ENCODE peak calls at places on chromosomes 6 and 20, in four cellular contexts. A is stomach, X is kidney, U is cardiac muscle cell. I is an unnamed sample. For H3K4me1, the result is how much of the 10 kb centered on the place peaks cover.

GRCh38 chr6:13761361-13762036 is 49.9 kb upstream of the RANBP9 start:
- DNase-seq in X (no peak), U (peak), A (no peak), I (no peak)

GRCh38 chr6:140623498-140623897 is 1249.0 kb upstream of the CITED2 start:
- DNase-seq in X (no peak), A (no peak), U (peak), I (no peak)

GRCh38 chr6:37514377-37514776 is 14.7 kb upstream of the CCDC167 start:
- DNase-seq in U (no peak), A (no peak), X (no peak), I (no peak)

GRCh38 chr6:34235605-34236422 is 859 bp upstream of the HMGA1 start:
- DNase-seq in X (peak), U (peak), A (peak), I (peak)

GRCh38 chr6:170074907-170075306 is 216.0 kb downstream of the DLL1 start:
- DNase-seq in A (peak), U (no peak), X (peak), I (no peak)

GRCh38 chr6:32947552-32948465 is 5.1 kb downstream of the HLA-DMA start:
- DNase-seq in X (no peak), U (peak), A (no peak), I (peak)

GRCh38 chr6:15946701-15947390 is 182.0 kb upstream of the MYLIP start:
- DNase-seq in U (no peak), A (no peak), X (no peak), I (no peak)

GRCh38 chr6:131924881-131925474 is 26.2 kb downstream of the CCN2 start:
- DNase-seq in X (no peak), A (no peak), U (peak), I (peak)

GRCh38 chr20:44218441-44218840 is 7.9 kb upstream of the OSER1 start:
- DNase-seq in A (no peak), U (no peak), X (no peak), I (no peak)

GRCh38 chr20:62638055-62638570 is 4.2 kb upstream of the SLCO4A1 start:
- DNase-seq in A (no peak), U (no peak), X (no peak), I (no peak)

GRCh38 chr20:40563296-40563950 is 125.6 kb downstream of the MAFB start:
- DNase-seq in U (peak), X (peak), A (peak), I (peak)

GRCh38 chr6:56595490-56596122 is 47.1 kb downstream of the DST start:
- DNase-seq in X (no peak), U (peak), A (peak), I (peak)

GRCh38 chr6:169807699-169808607 is 56.5 kb downstream of the ERMARD start:
- DNase-seq in X (no peak), U (no peak), A (no peak), I (no peak)

GRCh38 chr6:43738267-43738676 is 31.7 kb upstream of the VEGFA start:
- DNase-seq in U (no peak), A (no peak), X (no peak), I (no peak)

GRCh38 chr6:157054531-157054979 is 268.8 kb downstream of the TMEM242 start:
- DNase-seq in X (no peak), U (no peak), A (no peak), I (peak)

GRCh38 chr6:144149558-144149893 is 791 bp upstream of the STX11 start:
- DNase-seq in A (no peak), U (no peak), X (no peak), I (no peak)

GRCh38 chr6:1321715-1322114 is 9.8 kb downstream of the FOXQ1 start:
- DNase-seq in A (no peak), X (no peak), U (peak), I (no peak)

GRCh38 chr6:154261688-154262397 is 94.8 kb downstream of the IPCEF1 start:
- DNase-seq in A (no peak), U (no peak), X (no peak), I (no peak)

GRCh38 chr20:21518292-21518991 is 4.6 kb upstream of the NKX2-2 start:
- DNase-seq in X (no peak), A (no peak), U (no peak), I (no peak)

GRCh38 chr20:13396036-13396435 is 175.0 kb downstream of the ISM1 start:
- DNase-seq in A (no peak), U (no peak), X (no peak), I (no peak)

GRCh38 chr20:33731693-33732165 is at the start of gene ZNF341:
- DNase-seq in X (peak), U (peak), A (peak), I (no peak)

GRCh38 chr6:36028088-36028886 is 679 bp downstream of the MAPK14 start:
- DNase-seq in U (peak), A (peak), X (peak), I (peak)

GRCh38 chr6:79468116-79468515 is 69.1 kb downstream of the LCA5 start:
- DNase-seq in A (no peak), X (no peak), U (peak), I (no peak)

GRCh38 chr6:131199568-131200272 is 64.5 kb downstream of the AKAP7 start:
- DNase-seq in A (peak), X (no peak), U (peak), I (peak)

GRCh38 chr20:54295686-54296085 is 87.8 kb downstream of the PFDN4 start:
- DNase-seq in U (no peak), A (no peak), X (no peak), I (no peak)

GRCh38 chr6:26216886-26217713 is 129.9 kb downstream of the HFE start:
- DNase-seq in U (peak), X (peak), A (peak), I (peak)

GRCh38 chr6:73391735-73392134 is 2.9 kb upstream of the DDX43 start:
- DNase-seq in U (no peak), A (no peak), X (no peak), I (no peak)

GRCh38 chr6:7673063-7673536 is 52.8 kb upstream of the BMP6 start:
- DNase-seq in U (peak), A (peak), X (peak), I (peak)

GRCh38 chr6:56637640-56638039 is 5.0 kb downstream of the DST start:
- DNase-seq in X (no peak), U (peak), A (no peak), I (peak)

GRCh38 chr6:35085359-35086281 is 55.5 kb downstream of the TCP11 start:
- DNase-seq in X (no peak), A (no peak), U (no peak), I (no peak)

GRCh38 chr6:132399376-132400074 is 1.8 kb downstream of the MOXD1 start:
- DNase-seq in A (no peak), X (no peak), U (peak), I (no peak)

GRCh38 chr6:93418113-93418447 is 1.3 kb downstream of the EPHA7 start:
- DNase-seq in U (peak), X (no peak), A (no peak), I (no peak)

GRCh38 chr6:10382728-10383127 is 32.1 kb downstream of the TFAP2A start:
- DNase-seq in X (no peak), U (no peak), A (no peak), I (no peak)

GRCh38 chr6:148118303-148118702 is 224.3 kb upstream of the SASH1 start:
- DNase-seq in A (no peak), U (no peak), X (no peak), I (no peak)

GRCh38 chr20:35602851-35603495 is 12.7 kb upstream of the SPAG4 start:
- DNase-seq in X (no peak), A (no peak), U (no peak), I (no peak)

GRCh38 chr20:1327241-1327653 is 1.7 kb downstream of the SDCBP2 start:
- DNase-seq in X (no peak), U (peak), A (no peak), I (peak)

GRCh38 chr6:108667984-108668383 is 107.3 kb downstream of the FOXO3 start:
- DNase-seq in U (peak), X (no peak), A (no peak), I (no peak)

GRCh38 chr6:75935473-75935793 is 137.0 kb downstream of the IMPG1 start:
- DNase-seq in X (no peak), U (no peak), A (no peak), I (no peak)

DNA sequence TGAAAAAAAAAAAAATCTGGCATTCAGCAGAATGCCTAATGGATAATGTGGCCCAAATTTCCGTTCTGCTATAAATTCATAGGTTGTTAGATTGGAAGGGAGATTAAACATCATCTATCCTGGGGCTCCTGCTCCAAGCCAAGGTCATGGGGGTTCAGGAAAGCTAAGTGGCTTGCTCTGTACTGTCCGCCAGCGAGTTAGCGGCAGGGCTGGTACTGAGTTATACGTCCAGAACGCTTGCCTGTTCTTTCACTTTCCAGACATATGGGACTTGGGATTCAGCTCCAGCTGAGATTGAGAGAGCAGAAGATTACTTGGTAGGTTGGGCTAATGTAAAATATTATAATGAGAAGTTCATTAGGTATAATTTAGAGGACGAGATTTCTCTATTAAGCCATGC is 858 bp downstream of the RWDD1 start:
- DNase-seq in A (peak), X (no peak), U (peak), I (peak)
- H3K4me1 ChIP-seq in A (half or more), X (under half), U (under half), I (under half)

DNA sequence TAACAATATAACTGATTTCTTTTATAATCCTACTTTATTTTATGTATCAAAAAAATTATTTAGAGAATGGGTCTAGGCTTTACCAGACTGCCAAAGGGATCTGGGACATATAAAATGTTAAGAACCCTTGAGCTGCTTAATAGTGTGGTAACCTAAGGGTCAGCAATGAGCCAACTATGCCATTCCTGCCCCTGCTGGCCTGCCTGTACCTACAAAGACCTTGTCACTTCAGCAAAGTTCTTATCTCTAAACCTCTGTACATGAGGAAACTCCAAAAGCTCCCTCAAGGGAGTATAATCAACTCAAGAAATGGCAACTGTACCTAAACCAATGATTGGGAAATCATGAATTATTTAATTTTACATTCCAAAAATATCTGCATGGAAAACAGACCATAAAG is 266.9 kb downstream of the PKHD1 start:
- DNase-seq in X (no peak), U (no peak), A (no peak), I (no peak)
- H3K4me3 ChIP-seq in X (no peak), U (no peak), A (no peak), I (no peak)

DNA sequence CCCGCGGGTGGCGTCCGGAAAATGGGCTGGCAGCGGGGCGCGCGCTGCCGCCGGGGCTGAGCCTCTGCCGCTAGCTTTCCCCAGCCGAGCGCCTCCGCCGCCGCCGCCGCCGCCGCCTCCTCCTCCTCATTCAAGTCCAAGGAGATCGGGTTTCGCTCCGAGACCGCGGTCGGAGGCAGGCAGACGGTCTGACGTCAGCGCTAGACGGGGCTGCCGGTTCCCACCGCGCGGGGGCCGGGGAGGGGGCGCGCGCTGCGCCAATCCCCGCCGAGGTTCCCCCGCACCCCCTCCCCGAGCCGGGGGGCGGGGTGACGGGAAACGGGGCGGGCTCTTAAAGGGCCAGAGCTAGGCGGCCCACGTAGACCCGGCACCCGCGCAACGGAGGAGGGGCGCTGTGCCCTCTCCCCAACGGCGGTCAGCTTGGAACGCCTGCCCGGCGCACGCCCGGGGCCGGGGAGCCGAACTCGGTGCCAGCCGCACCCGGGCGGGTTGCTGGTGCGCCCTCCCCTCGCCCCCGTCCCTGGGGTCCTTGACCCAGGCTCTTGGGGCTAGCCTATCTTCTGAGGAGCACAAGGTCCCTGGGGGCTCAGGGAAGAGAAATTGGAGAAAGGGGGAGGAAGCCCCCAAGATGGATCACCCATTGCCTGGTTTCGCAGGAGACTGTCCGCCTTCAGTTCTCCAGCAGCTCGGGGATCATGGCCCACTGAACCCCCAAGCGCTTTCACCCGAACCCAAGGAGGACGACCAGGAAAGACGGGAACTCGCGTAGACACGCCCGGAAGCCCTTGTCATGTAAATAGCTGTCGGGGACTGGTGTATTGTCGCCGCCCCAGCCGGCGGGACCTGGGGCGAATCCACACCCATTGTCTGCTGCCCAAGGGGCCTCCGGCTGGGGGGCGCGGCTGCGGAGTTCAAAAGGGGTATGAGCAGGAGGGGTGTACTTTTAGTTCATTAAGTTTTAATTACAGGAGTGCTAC is at the start of gene PMEPA1:
- DNase-seq in U (peak), X (peak), A (peak), I (peak)
- H3K27ac ChIP-seq in U (peak), X (peak), A (peak), I (peak)

GRCh38 chr6:90221403-90221802 is 75.2 kb downstream of the BACH2 start:
- DNase-seq in U (no peak), A (no peak), X (no peak), I (no peak)

GRCh38 chr6:90217621-90218496 is 78.8 kb downstream of the BACH2 start:
- DNase-seq in X (no peak), U (no peak), A (peak), I (peak)

GRCh38 chr6:90222008-90222407 is 74.6 kb downstream of the BACH2 start:
- DNase-seq in X (no peak), A (no peak), U (no peak), I (no peak)

GRCh38 chr6:90219168-90219985 is 77.3 kb downstream of the BACH2 start:
- DNase-seq in X (no peak), A (no peak), U (peak), I (peak)

DNA sequence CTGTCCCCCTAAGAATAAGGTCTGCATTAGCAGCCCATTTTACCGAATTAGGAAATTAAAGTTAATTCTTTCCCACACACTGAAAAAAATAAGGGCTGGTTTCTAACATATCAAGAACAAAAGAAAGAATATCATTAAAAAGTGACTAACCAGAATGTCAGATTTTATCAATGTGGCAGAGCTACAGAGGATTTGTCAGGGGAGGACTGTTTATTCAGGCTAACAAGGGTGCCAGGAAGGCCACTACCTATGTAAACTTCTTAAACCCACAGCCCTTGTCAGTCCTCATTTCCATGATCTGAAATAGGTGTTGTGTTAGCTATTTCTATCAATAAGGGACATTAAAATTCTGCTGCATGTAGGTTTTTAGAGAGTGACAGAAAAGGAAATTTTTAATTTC is 76.4 kb downstream of the BACH2 start:
- DNase-seq in A (no peak), U (no peak), X (no peak), I (no peak)
- H3K4me1 ChIP-seq in A (half or more), U (half or more), X (under half), I (under half)

GRCh38 chr20:9516658-9516987 is 2.2 kb downstream of the LAMP5 start:
- DNase-seq in X (no peak), A (no peak), U (no peak), I (no peak)
- H3K4me3 ChIP-seq in X (no peak), A (peak), U (peak), I (no peak)

GRCh38 chr20:3074812-3075211 is 3.4 kb downstream of the OXT start:
- DNase-seq in X (no peak), U (no peak), A (no peak), I (peak)

GRCh38 chr20:3080939-3081388 is 3.6 kb downstream of the AVP start:
- DNase-seq in A (no peak), X (no peak), U (peak), I (peak)

GRCh38 chr20:3082306-3082951 is 2.1 kb downstream of the AVP start:
- DNase-seq in U (peak), A (no peak), X (no peak), I (no peak)

GRCh38 chr20:3081641-3082040 is 2.9 kb downstream of the AVP start:
- DNase-seq in X (no peak), A (no peak), U (no peak), I (no peak)

DNA sequence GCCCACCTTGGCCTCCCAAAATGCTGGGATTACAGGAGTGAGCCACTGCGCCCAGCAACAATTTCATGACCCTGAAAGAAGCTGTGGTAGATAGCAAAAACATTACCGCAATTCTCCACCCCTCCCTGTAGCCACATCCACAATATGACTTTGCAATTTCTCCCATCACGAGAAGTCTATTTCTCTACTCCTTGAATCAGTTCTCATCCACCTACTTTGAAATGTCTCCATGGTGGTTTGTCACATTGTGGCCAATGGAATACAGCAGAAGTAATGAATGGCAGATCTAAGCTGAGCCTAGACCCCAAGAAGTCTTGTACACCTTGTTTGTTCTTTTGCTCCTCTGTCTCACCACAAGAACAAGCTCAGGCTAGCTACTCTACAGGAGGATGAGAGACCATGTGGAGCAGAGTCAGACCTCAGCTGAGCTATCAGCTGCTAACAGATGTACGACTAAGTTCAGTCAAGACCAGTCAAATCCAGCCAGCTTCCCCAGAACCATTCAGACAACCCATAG is 6.3 kb downstream of the OXT start:
- DNase-seq in U (no peak), X (no peak), A (no peak), I (no peak)
- H3K27ac ChIP-seq in U (no peak), X (no peak), A (no peak), I (no peak)

GRCh38 chr6:137845460-137845859 is 21.6 kb upstream of the TNFAIP3 start:
- DNase-seq in U (no peak), A (no peak), X (no peak), I (no peak)
- H3K4me1 ChIP-seq in U (under half), A (under half), X (under half), I (under half)

GRCh38 chr6:31734703-31735500 is 1.4 kb downstream of the CLIC1 start:
- DNase-seq in X (peak), A (peak), U (peak), I (peak)

GRCh38 chr6:31734247-31734702 is 2.1 kb downstream of the CLIC1 start:
- DNase-seq in A (no peak), U (no peak), X (peak), I (no peak)

GRCh38 chr6:31736026-31736767 is at the start of gene CLIC1:
- DNase-seq in A (peak), X (peak), U (peak), I (peak)

GRCh38 chr6:31732029-31732428 is 2.9 kb upstream of the DDAH2 start:
- DNase-seq in A (no peak), U (no peak), X (peak), I (no peak)

GRCh38 chr6:31733734-31734133 is 2.6 kb downstream of the CLIC1 start:
- DNase-seq in X (no peak), A (no peak), U (no peak), I (no peak)
- H3K4me3 ChIP-seq in X (no peak), A (peak), U (no peak), I (no peak)

GRCh38 chr6:12490376-12490903 is 200.3 kb downstream of the EDN1 start:
- DNase-seq in U (peak), A (no peak), X (no peak), I (no peak)
- H3K27ac ChIP-seq in U (no peak), A (no peak), X (peak), I (no peak)